ENCODE peak calls at places on chromosomes 4 and X, in eight cellular contexts. I, H, Z, M, C, N, Q and J are unnamed samples.

GRCh38 chr4:36244257-36245084 is at the start of gene ARAP2:
- DNase-seq in Q (peak), Z (peak), H (peak), M (peak), N (no peak), C (peak), I (peak), J (peak)

GRCh38 chrX:108235990-108236389 is 144.4 kb downstream of the ATG4A start:
- DNase-seq in M (no peak), Z (no peak), C (no peak), I (no peak), N (no peak), Q (no peak), H (no peak), J (no peak)

GRCh38 chr4:14375816-14376215 is 626.5 kb upstream of the CPEB2 start:
- DNase-seq in Z (no peak), N (peak), C (no peak), M (no peak), Q (no peak), H (no peak), I (peak), J (no peak)

GRCh38 chr4:2592572-2592971 is 56.1 kb downstream of the FAM193A start:
- DNase-seq in H (no peak), C (no peak), Q (no peak), I (no peak), Z (no peak), N (no peak), M (no peak), J (peak)

GRCh38 chrX:134256684-134257083 is 19.7 kb downstream of the CCDC160 start:
- DNase-seq in H (no peak), M (no peak), C (no peak), Z (no peak), N (no peak), I (no peak), Q (no peak), J (no peak)

GRCh38 chr4:174222266-174222872 is 61.1 kb downstream of the FBXO8 start:
- DNase-seq in I (peak), Q (no peak), C (no peak), H (no peak), Z (peak), M (no peak), N (peak), J (no peak)

GRCh38 chrX:24100713-24101112 is 46.0 kb downstream of the EIF2S3 start:
- DNase-seq in Q (no peak), H (no peak), Z (no peak), M (no peak), I (peak), C (no peak), N (peak), J (no peak)

GRCh38 chr4:17095771-17096170 is 197.3 kb upstream of the LDB2 start:
- DNase-seq in I (no peak), C (no peak), Z (no peak), M (no peak), Q (no peak), N (no peak), H (no peak), J (no peak)

GRCh38 chrX:107686026-107686425 is 57.7 kb downstream of the PRPS1 start:
- DNase-seq in Z (no peak), N (no peak), H (no peak), I (peak), M (no peak), C (no peak), Q (no peak), J (no peak)

GRCh38 chrX:22220941-22221340 is 51.8 kb upstream of the CBLL2 start:
- DNase-seq in N (peak), C (no peak), H (no peak), I (peak), Q (no peak), M (no peak), Z (no peak), J (no peak)

GRCh38 chr4:27007507-27007906 is 146.9 kb downstream of the STIM2 start:
- DNase-seq in M (no peak), H (no peak), C (no peak), N (peak), I (peak), Q (no peak), Z (no peak), J (no peak)

GRCh38 chr4:110128092-110128989 is 70.1 kb downstream of the ELOVL6 start:
- DNase-seq in Q (no peak), H (no peak), Z (no peak), I (no peak), C (no peak), M (no peak), N (no peak), J (no peak)

GRCh38 chrX:45952030-45952429 is 593.2 kb downstream of the ZNF674 start:
- DNase-seq in C (no peak), N (no peak), Z (no peak), M (no peak), H (no peak), I (no peak), Q (no peak), J (peak)

GRCh38 chr4:166675411-166675810 is 558.9 kb downstream of the SPOCK3 start:
- DNase-seq in Q (no peak), Z (no peak), H (no peak), I (peak), N (peak), C (no peak), M (no peak), J (no peak)

GRCh38 chr4:5957091-5957490 is 61.1 kb downstream of the C4orf50 start:
- DNase-seq in I (no peak), Q (no peak), Z (no peak), H (no peak), N (no peak), M (no peak), C (no peak), J (no peak)

GRCh38 chrX:17361620-17362019 is 13.4 kb upstream of the NHS start:
- DNase-seq in N (peak), I (no peak), Q (no peak), M (no peak), C (no peak), Z (no peak), H (no peak), J (peak)

GRCh38 chr4:4361883-4362282 is 25.0 kb upstream of the NSG1 start:
- DNase-seq in C (no peak), N (no peak), Z (no peak), I (no peak), Q (no peak), M (no peak), H (no peak), J (no peak)

GRCh38 chr4:61375316-61375715 is 175.2 kb downstream of the ADGRL3 start:
- DNase-seq in N (no peak), I (peak), Z (no peak), Q (no peak), H (no peak), C (no peak), M (no peak), J (no peak)

GRCh38 chr4:147683717-147684700 is at the start of gene PRMT9:
- DNase-seq in C (peak), H (peak), I (peak), Q (peak), M (peak), N (peak), Z (peak), J (peak)

GRCh38 chr4:38819569-38819968 is 15.0 kb upstream of the TLR1 start:
- DNase-seq in C (no peak), I (peak), Z (no peak), Q (no peak), N (peak), H (no peak), M (no peak), J (no peak)

GRCh38 chrX:107674480-107675364 is 46.4 kb downstream of the PRPS1 start:
- DNase-seq in H (peak), M (no peak), C (no peak), Z (no peak), I (peak), Q (peak), N (peak), J (no peak)

GRCh38 chr4:139564502-139564901 is 8.5 kb upstream of the SETD7 start:
- DNase-seq in M (no peak), H (no peak), C (no peak), Z (no peak), Q (no peak), I (no peak), N (no peak), J (no peak)

GRCh38 chr4:22091351-22091731 is 142.8 kb upstream of the KCNIP4 start:
- DNase-seq in H (no peak), N (no peak), Q (no peak), M (no peak), C (no peak), I (no peak), Z (no peak), J (peak)

GRCh38 chr4:183906486-183906735 is 1.3 kb downstream of the STOX2 start:
- DNase-seq in M (no peak), Z (no peak), H (no peak), C (no peak), I (no peak), Q (no peak), N (no peak), J (peak)

GRCh38 chr4:148288448-148288847 is 153.8 kb downstream of the NR3C2 start:
- DNase-seq in Q (no peak), I (no peak), H (peak), Z (no peak), C (no peak), M (no peak), N (no peak), J (no peak)

GRCh38 chr4:149719357-149719756 is 96.3 kb downstream of the IQCM start:
- DNase-seq in C (no peak), Z (no peak), H (no peak), M (no peak), Q (no peak), N (peak), I (no peak), J (no peak)

GRCh38 chrX:31580227-31580626 is 508.4 kb upstream of the FTHL17 start:
- DNase-seq in M (no peak), Z (no peak), C (no peak), N (peak), I (no peak), Q (no peak), H (no peak), J (no peak)

GRCh38 chr4:156583265-156583664 is 388.3 kb downstream of the PDGFC start:
- DNase-seq in Z (no peak), Q (no peak), N (no peak), C (no peak), H (no peak), I (no peak), M (no peak), J (no peak)

GRCh38 chr4:120977435-120977997 is 55.0 kb upstream of the PRDM5 start:
- DNase-seq in Q (no peak), Z (peak), M (no peak), N (peak), I (peak), H (no peak), C (no peak), J (peak)

GRCh38 chrX:74537011-74537390 is 77.4 kb downstream of the RLIM start:
- DNase-seq in N (peak), Z (no peak), H (peak), Q (no peak), M (no peak), I (peak), C (no peak), J (peak)

GRCh38 chrX:71515039-71515398 is 17.9 kb upstream of the OGT start:
- DNase-seq in M (no peak), H (peak), Z (no peak), I (peak), N (peak), C (no peak), Q (no peak), J (no peak)